ENCODE peak calls at places on chromosome 16, in six cellular contexts. One of them, this sample, is unnamed.

GRCh38 chr16:24850289-24850931 is 4.6 kb downstream of the SLC5A11 start:
- DNase-seq in heart left ventricle: no peak
- DNase-seq in lower lobe of right lung: no peak
- DNase-seq in ovary: no peak
- DNase-seq in OCI-LY7: no peak
- DNase-seq in right lobe of liver: no peak
- DNase-seq in this sample: no peak

GRCh38 chr16:87686697-87687570 is 78.9 kb downstream of the KLHDC4 start:
- DNase-seq in right lobe of liver: no peak
- DNase-seq in lower lobe of right lung: no peak
- DNase-seq in heart left ventricle: no peak
- DNase-seq in ovary: no peak
- DNase-seq in OCI-LY7: no peak
- DNase-seq in this sample: no peak

GRCh38 chr16:81499576-81500380 is 55.2 kb downstream of the CMIP start:
- DNase-seq in lower lobe of right lung: no peak
- DNase-seq in right lobe of liver: no peak
- DNase-seq in OCI-LY7: no peak
- DNase-seq in ovary: no peak
- DNase-seq in heart left ventricle: no peak
- DNase-seq in this sample: no peak

GRCh38 chr16:4113358-4114256 is 2.6 kb downstream of the ADCY9 start:
- DNase-seq in right lobe of liver: no peak
- DNase-seq in OCI-LY7: no peak
- DNase-seq in lower lobe of right lung: peak
- DNase-seq in heart left ventricle: peak
- DNase-seq in ovary: no peak
- DNase-seq in this sample: no peak

GRCh38 chr16:30769379-30770089 is 7.4 kb downstream of the RNF40 start:
- DNase-seq in OCI-LY7: no peak
- DNase-seq in lower lobe of right lung: peak
- DNase-seq in ovary: no peak
- DNase-seq in right lobe of liver: no peak
- DNase-seq in heart left ventricle: no peak
- DNase-seq in this sample: peak

GRCh38 chr16:52515068-52515671 is 31.8 kb downstream of the TOX3 start:
- DNase-seq in heart left ventricle: no peak
- DNase-seq in lower lobe of right lung: no peak
- DNase-seq in OCI-LY7: no peak
- DNase-seq in right lobe of liver: no peak
- DNase-seq in ovary: no peak
- DNase-seq in this sample: no peak

GRCh38 chr16:27369806-27370205 is 32.2 kb upstream of the IL21R start:
- DNase-seq in right lobe of liver: no peak
- DNase-seq in heart left ventricle: no peak
- DNase-seq in OCI-LY7: no peak
- DNase-seq in ovary: no peak
- DNase-seq in lower lobe of right lung: no peak
- DNase-seq in this sample: peak

GRCh38 chr16:14475370-14476139 is 154.5 kb downstream of the PARN start:
- DNase-seq in heart left ventricle: no peak
- DNase-seq in OCI-LY7: no peak
- DNase-seq in ovary: no peak
- DNase-seq in lower lobe of right lung: no peak
- DNase-seq in right lobe of liver: peak
- DNase-seq in this sample: no peak

GRCh38 chr16:17305694-17306093 is 165.1 kb downstream of the XYLT1 start:
- DNase-seq in lower lobe of right lung: no peak
- DNase-seq in OCI-LY7: no peak
- DNase-seq in heart left ventricle: no peak
- DNase-seq in right lobe of liver: no peak
- DNase-seq in ovary: no peak
- DNase-seq in this sample: no peak

GRCh38 chr16:89861648-89862047 is 11.7 kb upstream of the TCF25 start:
- DNase-seq in OCI-LY7: no peak
- DNase-seq in heart left ventricle: no peak
- DNase-seq in right lobe of liver: no peak
- DNase-seq in ovary: no peak
- DNase-seq in lower lobe of right lung: no peak
- DNase-seq in this sample: no peak

GRCh38 chr16:10421596-10421995 is 35.7 kb downstream of the ATF7IP2 start:
- DNase-seq in OCI-LY7: no peak
- DNase-seq in heart left ventricle: no peak
- DNase-seq in ovary: no peak
- DNase-seq in right lobe of liver: no peak
- DNase-seq in lower lobe of right lung: no peak
- DNase-seq in this sample: no peak

GRCh38 chr16:67183-67791 is 5.1 kb downstream of the RHBDF1 start:
- DNase-seq in ovary: peak
- DNase-seq in lower lobe of right lung: peak
- DNase-seq in OCI-LY7: no peak
- DNase-seq in right lobe of liver: peak
- DNase-seq in heart left ventricle: peak
- DNase-seq in this sample: peak

GRCh38 chr16:25012525-25012991 is 2.6 kb downstream of the ARHGAP17 start:
- DNase-seq in right lobe of liver: no peak
- DNase-seq in ovary: no peak
- DNase-seq in OCI-LY7: no peak
- DNase-seq in heart left ventricle: no peak
- DNase-seq in lower lobe of right lung: no peak
- DNase-seq in this sample: no peak

GRCh38 chr16:88746511-88746910 is 38.5 kb downstream of the PIEZO1 start:
- DNase-seq in lower lobe of right lung: no peak
- DNase-seq in OCI-LY7: no peak
- DNase-seq in heart left ventricle: peak
- DNase-seq in right lobe of liver: no peak
- DNase-seq in ovary: peak
- DNase-seq in this sample: no peak

GRCh38 chr16:88744839-88745521 is 38.7 kb downstream of the CTU2 start:
- DNase-seq in OCI-LY7: no peak
- DNase-seq in right lobe of liver: no peak
- DNase-seq in lower lobe of right lung: no peak
- DNase-seq in ovary: no peak
- DNase-seq in heart left ventricle: no peak
- DNase-seq in this sample: no peak

GRCh38 chr16:88748364-88748763 is 36.7 kb downstream of the PIEZO1 start:
- DNase-seq in ovary: no peak
- DNase-seq in lower lobe of right lung: no peak
- DNase-seq in heart left ventricle: no peak
- DNase-seq in right lobe of liver: no peak
- DNase-seq in OCI-LY7: no peak
- DNase-seq in this sample: no peak

GRCh38 chr16:88749358-88749757 is 35.7 kb downstream of the PIEZO1 start:
- DNase-seq in ovary: no peak
- DNase-seq in lower lobe of right lung: no peak
- DNase-seq in right lobe of liver: no peak
- DNase-seq in heart left ventricle: no peak
- DNase-seq in OCI-LY7: no peak
- DNase-seq in this sample: no peak

GRCh38 chr16:88747588-88748301 is 37.3 kb downstream of the PIEZO1 start:
- DNase-seq in lower lobe of right lung: no peak
- DNase-seq in right lobe of liver: peak
- DNase-seq in heart left ventricle: no peak
- DNase-seq in ovary: no peak
- DNase-seq in OCI-LY7: peak
- DNase-seq in this sample: no peak
- TF ChIP-seq CTCF in lower lobe of right lung: peak
- TF ChIP-seq CTCF in right lobe of liver: peak
- TF ChIP-seq CTCF in heart left ventricle: no peak
- TF ChIP-seq CTCF in ovary: no peak
- TF ChIP-seq CTCF in OCI-LY7: peak
- TF ChIP-seq CTCF in this sample: peak

GRCh38 chr16:86578499-86579267 is at the start of gene FOXL1:
- DNase-seq in heart left ventricle: peak
- DNase-seq in right lobe of liver: no peak
- DNase-seq in OCI-LY7: no peak
- DNase-seq in lower lobe of right lung: no peak
- DNase-seq in ovary: no peak
- DNase-seq in this sample: no peak
- H3K4me3 ChIP-seq in heart left ventricle: peak
- H3K4me3 ChIP-seq in right lobe of liver: no peak
- H3K4me3 ChIP-seq in OCI-LY7: no peak
- H3K4me3 ChIP-seq in lower lobe of right lung: peak
- H3K4me3 ChIP-seq in ovary: no peak
- H3K4me3 ChIP-seq in this sample: peak

DNA sequence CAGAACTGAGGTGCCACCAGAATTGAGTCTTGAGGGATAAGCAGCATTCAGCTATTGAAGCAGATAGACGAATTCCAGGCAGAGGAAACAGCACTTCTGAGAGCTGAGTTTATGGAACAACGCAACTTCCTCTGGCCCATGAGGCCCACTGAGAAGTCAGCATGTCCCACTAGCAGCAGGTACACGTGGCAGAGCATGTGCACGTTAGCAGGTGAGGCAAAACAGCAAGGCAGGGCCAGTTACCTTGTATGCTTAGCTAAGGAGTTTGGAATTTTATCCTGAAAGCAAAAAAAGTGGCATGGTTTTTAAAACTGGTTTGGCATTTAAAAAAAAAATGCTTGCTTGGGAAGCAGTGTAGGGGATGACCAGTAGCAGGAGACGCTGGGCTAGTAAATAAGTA is 305.6 kb downstream of the CPPED1 start:
- DNase-seq in OCI-LY7: no peak
- DNase-seq in right lobe of liver: no peak
- DNase-seq in ovary: no peak
- DNase-seq in lower lobe of right lung: no peak
- DNase-seq in heart left ventricle: no peak
- DNase-seq in this sample: no peak
- H3K27ac ChIP-seq in OCI-LY7: no peak
- H3K27ac ChIP-seq in right lobe of liver: no peak
- H3K27ac ChIP-seq in ovary: no peak
- H3K27ac ChIP-seq in lower lobe of right lung: no peak
- H3K27ac ChIP-seq in heart left ventricle: no peak
- H3K27ac ChIP-seq in this sample: no peak

GRCh38 chr16:21037168-21037567 is 113.5 kb downstream of the DNAH3 start:
- DNase-seq in ovary: no peak
- DNase-seq in heart left ventricle: no peak
- DNase-seq in lower lobe of right lung: no peak
- DNase-seq in right lobe of liver: no peak
- DNase-seq in OCI-LY7: no peak
- DNase-seq in this sample: no peak
- TF ChIP-seq CTCF in ovary: no peak
- TF ChIP-seq CTCF in heart left ventricle: no peak
- TF ChIP-seq CTCF in lower lobe of right lung: no peak
- TF ChIP-seq CTCF in right lobe of liver: no peak
- TF ChIP-seq CTCF in OCI-LY7: no peak
- TF ChIP-seq CTCF in this sample: no peak

GRCh38 chr16:73064996-73065349 is 17.0 kb upstream of the ZFHX3 start:
- DNase-seq in right lobe of liver: no peak
- DNase-seq in lower lobe of right lung: no peak
- DNase-seq in ovary: no peak
- DNase-seq in heart left ventricle: peak
- DNase-seq in OCI-LY7: no peak
- DNase-seq in this sample: no peak

GRCh38 chr16:73062640-73063283 is 14.8 kb upstream of the ZFHX3 start:
- DNase-seq in ovary: no peak
- DNase-seq in heart left ventricle: peak
- DNase-seq in lower lobe of right lung: no peak
- DNase-seq in right lobe of liver: no peak
- DNase-seq in OCI-LY7: no peak
- DNase-seq in this sample: no peak

GRCh38 chr16:73063854-73064226 is 15.9 kb upstream of the ZFHX3 start:
- DNase-seq in heart left ventricle: no peak
- DNase-seq in OCI-LY7: no peak
- DNase-seq in lower lobe of right lung: no peak
- DNase-seq in right lobe of liver: no peak
- DNase-seq in ovary: no peak
- DNase-seq in this sample: no peak

GRCh38 chr16:73064227-73064995 is 16.5 kb upstream of the ZFHX3 start:
- DNase-seq in lower lobe of right lung: no peak
- DNase-seq in right lobe of liver: peak
- DNase-seq in ovary: no peak
- DNase-seq in heart left ventricle: peak
- DNase-seq in OCI-LY7: no peak
- DNase-seq in this sample: no peak

DNA sequence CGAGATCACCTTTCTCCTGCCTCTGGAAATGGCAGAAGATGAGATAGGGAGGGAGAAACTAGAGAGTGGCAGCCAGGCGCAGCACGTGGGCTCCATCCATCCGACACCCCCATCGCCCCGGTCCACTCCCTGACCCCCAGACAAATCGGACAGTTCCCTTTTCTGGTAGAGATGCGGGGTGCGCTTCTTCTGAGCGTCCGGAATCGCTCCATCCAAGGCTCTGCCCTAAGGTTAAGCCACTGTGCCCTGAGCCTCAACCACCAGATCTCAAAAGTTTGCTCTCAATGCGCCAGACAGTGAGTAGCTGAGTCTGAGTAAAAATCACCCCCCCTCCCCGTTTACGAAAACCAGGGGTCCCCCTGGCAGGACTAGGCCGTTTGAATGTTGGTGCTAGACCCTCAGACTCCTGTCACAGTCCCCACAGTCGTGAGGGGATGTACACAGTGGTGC is 15.4 kb upstream of the ZFHX3 start:
- DNase-seq in ovary: no peak
- DNase-seq in OCI-LY7: no peak
- DNase-seq in lower lobe of right lung: no peak
- DNase-seq in heart left ventricle: no peak
- DNase-seq in right lobe of liver: no peak
- DNase-seq in this sample: no peak
- H3K4me3 ChIP-seq in ovary: no peak
- H3K4me3 ChIP-seq in OCI-LY7: no peak
- H3K4me3 ChIP-seq in lower lobe of right lung: peak
- H3K4me3 ChIP-seq in heart left ventricle: peak
- H3K4me3 ChIP-seq in right lobe of liver: no peak
- H3K4me3 ChIP-seq in this sample: peak

This sample was measured in upper lobe of right lung.